ENCODE peak calls at places on chromosomes 2 and 18, in four cellular contexts. N, V, J and M are unnamed samples.

GRCh38 chr2:98822301-98823164 is 91.6 kb upstream of the MGAT4A start:
- DNase-seq in N (no peak), J (no peak), V (no peak), M (peak; percentile 80)

GRCh38 chr2:42961948-42962347 is 169.6 kb upstream of the HAAO start:
- DNase-seq in V (no peak), J (no peak), N (no peak), M (no peak)

GRCh38 chr18:74139888-74140287 is 7.7 kb downstream of the FBXO15 start:
- DNase-seq in V (no peak), J (peak; percentile 50), N (no peak), M (no peak)

GRCh38 chr2:96866986-96867755 is 2.7 kb downstream of the SEMA4C start:
- DNase-seq in V (no peak), N (no peak), J (no peak), M (no peak)

GRCh38 chr2:69816923-69817542 is 12.4 kb upstream of the GMCL1 start:
- DNase-seq in J (peak; percentile 87), N (peak; percentile 78), V (peak; percentile 94), M (peak; percentile 68)

GRCh38 chr2:111121873-111122630 is 1.3 kb downstream of the BCL2L11 start:
- DNase-seq in J (peak; percentile 93), V (peak; percentile 86), N (peak; percentile 77), M (no peak)

GRCh38 chr2:182318466-182319309 is 108.1 kb downstream of the PDE1A start:
- DNase-seq in V (no peak), J (no peak), N (no peak), M (no peak)

GRCh38 chr18:10062292-10062940 is 148.6 kb downstream of the VAPA start:
- DNase-seq in N (no peak), V (no peak), J (no peak), M (no peak)

GRCh38 chr18:75141166-75141565 is 67.8 kb downstream of the PTGR3 start:
- DNase-seq in J (no peak), N (no peak), V (no peak), M (no peak)

GRCh38 chr2:6827516-6828298 is 38.0 kb downstream of the CMPK2 start:
- DNase-seq in J (no peak), V (no peak), N (no peak), M (no peak)

GRCh38 chr18:31100598-31101147 is 1.5 kb downstream of the DSC2 start:
- DNase-seq in J (peak; percentile 68), V (peak; percentile 43), N (no peak), M (no peak)

GRCh38 chr2:172250801-172251200 is 148.1 kb upstream of the DLX2 start:
- DNase-seq in N (no peak), V (no peak), J (no peak), M (no peak)

GRCh38 chr2:15645720-15646385 is 54.2 kb downstream of the DDX1 start:
- DNase-seq in J (no peak), V (no peak), N (no peak), M (peak; percentile 42)

GRCh38 chr2:9774266-9774665 is 69.0 kb upstream of the TAF1B start:
- DNase-seq in V (no peak), J (no peak), N (no peak), M (no peak)

GRCh38 chr2:6314218-6314855 is 551.4 kb downstream of the CMPK2 start:
- DNase-seq in V (no peak), N (no peak), J (no peak), M (no peak)

GRCh38 chr2:74361327-74361726 is 18.1 kb upstream of the SLC4A5 start:
- DNase-seq in N (no peak), V (no peak), J (no peak), M (no peak)

GRCh38 chr2:133344864-133345263 is 223.4 kb downstream of the NCKAP5 start:
- DNase-seq in N (no peak), V (no peak), J (no peak), M (no peak)

GRCh38 chr2:54103454-54104314 is 11.7 kb upstream of the ACYP2 start:
- DNase-seq in J (peak; percentile 50), V (peak; percentile 79), N (peak; percentile 71), M (no peak)

GRCh38 chr2:205850172-205850571 is 167.9 kb downstream of the NRP2 start:
- DNase-seq in V (no peak), J (no peak), N (no peak), M (no peak)

GRCh38 chr2:205848601-205849000 is 166.3 kb downstream of the NRP2 start:
- DNase-seq in N (no peak), J (no peak), V (no peak), M (no peak)

GRCh38 chr2:205850611-205851010 is 168.3 kb downstream of the NRP2 start:
- DNase-seq in V (no peak), J (no peak), N (no peak), M (no peak)

GRCh38 chr2:205849136-205849535 is 166.8 kb downstream of the NRP2 start:
- DNase-seq in J (no peak), V (no peak), N (no peak), M (no peak)

DNA sequence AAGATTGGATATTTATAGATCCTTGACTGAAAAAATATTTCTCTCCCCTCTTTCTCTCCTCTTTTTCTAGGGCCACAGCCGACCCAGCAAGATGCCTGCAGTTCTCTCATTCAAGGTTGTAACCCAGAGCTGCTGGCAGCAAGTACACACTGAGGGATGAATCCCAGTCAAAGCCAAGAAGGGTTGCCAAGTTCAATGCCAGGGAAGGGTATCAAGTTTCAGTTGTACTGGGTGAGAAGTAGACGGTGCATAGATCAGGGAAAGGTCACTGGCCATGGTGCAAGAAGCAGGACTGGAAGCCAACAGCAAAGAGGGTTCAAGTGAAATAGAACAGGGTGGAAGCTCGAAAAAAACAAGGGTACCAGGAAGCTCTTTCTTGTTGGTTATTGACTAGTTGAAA is 170.2 kb downstream of the NRP2 start:
- DNase-seq in J (no peak), N (no peak), V (no peak), M (no peak)
- TF ChIP-seq RNF2 in J (no peak), N (no peak), V (no peak), M (no peak)

GRCh38 chr2:239687441-239687840 is 286.6 kb upstream of the HDAC4 start:
- DNase-seq in N (no peak), V (no peak), J (no peak), M (no peak)

GRCh38 chr2:239685965-239686364 is 285.1 kb upstream of the HDAC4 start:
- DNase-seq in N (no peak), V (no peak), J (peak; percentile 6), M (no peak)

GRCh38 chr2:239684271-239684670 is 283.5 kb upstream of the HDAC4 start:
- DNase-seq in J (no peak), N (no peak), V (no peak), M (no peak)

GRCh38 chr2:239688098-239688497 is 287.3 kb upstream of the HDAC4 start:
- DNase-seq in V (no peak), N (peak; percentile 27), J (peak; percentile 19), M (no peak)

DNA sequence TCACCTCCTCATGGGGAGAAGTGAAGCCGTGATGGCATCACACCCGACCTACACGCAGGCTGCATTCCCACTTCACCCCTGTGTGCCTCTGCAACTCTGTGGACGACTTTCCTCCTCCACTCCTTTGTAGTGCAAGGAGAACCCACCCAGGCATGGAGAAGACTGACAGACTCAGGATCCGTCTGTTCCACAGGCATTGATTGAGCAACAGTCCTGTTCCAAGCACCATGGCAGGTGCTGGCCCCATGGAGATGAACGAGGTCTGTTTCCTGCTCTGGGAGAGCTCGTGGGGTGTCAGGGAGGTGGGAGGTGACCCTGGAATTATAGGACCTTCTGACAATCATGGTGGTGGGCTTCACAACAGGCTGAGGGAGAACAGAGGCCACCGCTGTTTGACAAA is 284.7 kb upstream of the HDAC4 start:
- DNase-seq in V (no peak), N (no peak), J (no peak), M (no peak)
- H3K4me3 ChIP-seq in V (no peak overlapping the region), N (no peak overlapping the region), J (no peak overlapping the region), M (no peak overlapping the region)

GRCh38 chr18:23800902-23801301 is 111.6 kb downstream of the LAMA3 start:
- DNase-seq in J (no peak), V (no peak), N (no peak), M (no peak)

GRCh38 chr18:23805898-23806297 is 116.6 kb downstream of the LAMA3 start:
- DNase-seq in N (no peak), V (no peak), J (no peak), M (no peak)

GRCh38 chr18:23802817-23803216 is 113.6 kb downstream of the LAMA3 start:
- DNase-seq in V (no peak), J (no peak), N (no peak), M (no peak)

GRCh38 chr18:23799540-23799939 is 110.3 kb downstream of the LAMA3 start:
- DNase-seq in J (no peak), V (no peak), N (no peak), M (no peak)

DNA sequence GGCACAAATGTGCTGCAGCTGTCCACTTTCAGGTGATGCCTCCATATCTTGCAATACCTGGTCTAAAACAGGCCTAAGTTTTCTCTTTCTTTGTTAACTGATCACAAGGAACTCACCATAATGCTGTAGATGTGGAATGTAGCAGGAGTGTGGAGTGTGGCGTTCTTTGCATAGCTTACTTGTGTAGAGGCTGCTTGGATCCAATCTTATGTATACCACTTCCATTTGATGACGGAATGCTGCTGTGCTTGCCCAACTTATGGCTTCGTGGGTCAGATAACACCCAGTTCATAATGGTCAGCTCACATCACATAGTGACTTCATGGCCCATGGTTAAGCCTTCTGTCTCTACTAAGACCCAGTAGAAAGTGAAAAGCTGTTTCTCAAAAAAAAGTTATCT is 114.5 kb downstream of the LAMA3 start:
- DNase-seq in J (no peak), N (no peak), V (no peak), M (no peak)
- TF ChIP-seq RNF2 in J (no peak), N (no peak), V (no peak), M (no peak)

DNA sequence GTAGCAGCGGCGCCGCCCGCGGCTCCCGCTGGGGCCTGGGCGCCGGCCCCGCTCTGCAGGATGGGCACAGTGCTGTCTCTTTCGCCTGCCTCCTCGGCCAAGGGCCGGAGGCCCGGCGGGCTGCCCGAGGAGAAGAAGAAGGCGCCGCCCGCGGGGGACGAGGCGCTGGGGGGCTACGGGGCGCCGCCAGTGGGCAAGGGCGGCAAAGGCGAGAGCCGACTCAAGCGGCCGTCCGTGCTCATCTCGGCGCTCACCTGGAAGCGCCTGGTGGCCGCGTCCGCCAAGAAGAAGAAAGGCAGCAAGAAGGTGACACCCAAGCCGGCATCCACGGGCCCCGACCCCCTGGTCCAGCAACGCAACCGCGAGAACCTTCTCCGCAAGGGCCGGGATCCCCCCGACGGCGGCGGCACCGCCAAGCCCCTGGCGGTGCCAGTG is 312 bp downstream of the CDK5R2 start:
- DNase-seq in J (no peak), N (no peak), V (no peak), M (no peak)
- H3K4me3 ChIP-seq in J (peak overlapping the region; percentile 38), N (peak overlapping the region; percentile 64), V (peak overlapping the region; percentile 39), M (peak overlapping the region; percentile 34)

GRCh38 chr2:237682151-237682550 is 54.8 kb downstream of the LRRFIP1 start:
- DNase-seq in V (no peak), N (no peak), J (no peak), M (no peak)
- TF ChIP-seq RNF2 in V (no peak), N (no peak), J (no peak), M (no peak)

DNA sequence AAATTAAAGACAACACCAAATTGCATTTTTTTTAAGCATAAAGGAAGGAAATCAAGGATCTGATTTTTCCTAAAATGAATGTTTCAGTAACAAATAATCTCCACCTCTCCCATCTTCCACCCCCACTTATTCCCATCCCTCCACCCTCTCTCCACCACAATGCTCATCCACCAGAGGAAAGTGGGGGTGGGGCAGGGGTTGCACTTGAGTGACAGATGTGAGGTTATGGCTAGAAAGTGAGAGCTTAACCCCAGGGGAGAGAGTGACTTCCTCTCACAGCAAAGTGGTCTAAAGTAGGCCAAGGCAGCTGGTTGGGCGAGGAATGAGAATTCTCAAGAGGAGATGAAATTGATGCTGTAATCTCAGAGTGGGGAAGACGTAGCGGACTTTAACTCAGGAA is 104.7 kb downstream of the HNRNPLL start:
- DNase-seq in V (peak; percentile 34), N (no peak), J (no peak), M (no peak)
- H3K4me3 ChIP-seq in V (no peak overlapping the region), N (no peak overlapping the region), J (no peak overlapping the region), M (no peak overlapping the region)